ENCODE peak calls at places on chromosomes 1 and 21, in five cellular contexts. S is hepatocyte, M is MM.1S, Y is H9, D is mammary epithelial cell. T is an unnamed sample.

GRCh38 chr1:187641907-187642306 is 813.2 kb downstream of the PLA2G4A start:
- DNase-seq in S (peak; percentile 11), M (no peak), Y (no peak), D (no peak), T (no peak)

GRCh38 chr1:22105611-22106207 is 37.2 kb downstream of the WNT4 start:
- DNase-seq in S (peak; percentile 73), M (peak; percentile 46), Y (no peak), D (peak; percentile 47), T (peak; percentile 75)

GRCh38 chr1:203287109-203287893 is 18.0 kb upstream of the BTG2 start:
- DNase-seq in S (peak; percentile 55), M (peak; percentile 99), Y (no peak), D (no peak), T (no peak)

GRCh38 chr1:173477286-173478098 is at the start of gene PRDX6:
- DNase-seq in S (peak; percentile 71), M (peak; percentile 56), Y (peak; percentile 32), D (no peak), T (peak; percentile 78)

GRCh38 chr1:104780470-104781078 is 1030.9 kb downstream of the AMY1C start:
- DNase-seq in S (peak; percentile 46), M (peak; percentile 14), Y (no peak), D (peak; percentile 1), T (peak; percentile 64)

GRCh38 chr1:64162151-64162550 is 41.3 kb upstream of the UBE2U start:
- DNase-seq in S (no peak), M (no peak), Y (no peak), D (no peak), T (no peak)

GRCh38 chr1:107664882-107665871 is 299.8 kb downstream of the VAV3 start:
- DNase-seq in S (peak; percentile 41), M (no peak), Y (no peak), D (no peak), T (no peak)

GRCh38 chr1:7007902-7008301 is 222.6 kb downstream of the CAMTA1 start:
- DNase-seq in S (no peak), M (no peak), Y (peak; percentile 17), D (no peak), T (no peak)

GRCh38 chr1:90507173-90507572 is 209.9 kb downstream of the BARHL2 start:
- DNase-seq in S (no peak), M (no peak), Y (no peak), D (no peak), T (no peak)

GRCh38 chr1:160800645-160801408 is 4.9 kb downstream of the LY9 start:
- DNase-seq in S (no peak), M (peak; percentile 52), Y (no peak), D (no peak), T (no peak)

GRCh38 chr1:202658766-202659165 is 51.5 kb downstream of the SYT2 start:
- DNase-seq in S (no peak), M (no peak), Y (no peak), D (no peak), T (no peak)

GRCh38 chr1:225396357-225396756 is 31.5 kb downstream of the LBR start:
- DNase-seq in S (no peak), M (no peak), Y (no peak), D (no peak), T (no peak)

GRCh38 chr1:19514391-19514831 is 29.1 kb upstream of the CAPZB start:
- DNase-seq in S (no peak), M (no peak), Y (no peak), D (no peak), T (no peak)

GRCh38 chr1:98975825-98976224 is 28.8 kb downstream of the PLPPR5 start:
- DNase-seq in S (no peak), M (no peak), Y (no peak), D (no peak), T (no peak)

GRCh38 chr1:43270421-43271095 is 775 bp downstream of the TMEM125 start:
- DNase-seq in S (peak; percentile 91), M (no peak), Y (peak; percentile 99), D (peak; percentile 71), T (peak; percentile 88)

GRCh38 chr1:205261946-205262668 is 34.4 kb downstream of the TMCC2 start:
- DNase-seq in S (peak; percentile 44), M (no peak), Y (no peak), D (no peak), T (no peak)

GRCh38 chr21:44485796-44486195 is 30.5 kb downstream of the LRRC3 start:
- DNase-seq in S (no peak), M (no peak), Y (no peak), D (no peak), T (no peak)

GRCh38 chr1:53304527-53304926 is 23.3 kb downstream of the LRP8 start:
- DNase-seq in S (no peak), M (no peak), Y (no peak), D (no peak), T (no peak)

GRCh38 chr1:7852778-7853177 is at the start of gene UTS2:
- DNase-seq in S (no peak), M (no peak), Y (no peak), D (no peak), T (no peak)

GRCh38 chr1:220991959-220992704 is 112.9 kb downstream of the HLX start:
- DNase-seq in S (peak; percentile 12), M (no peak), Y (no peak), D (no peak), T (no peak)

GRCh38 chr1:202192770-202193613 is 607 bp upstream of the LGR6 start:
- DNase-seq in S (peak; percentile 78), M (peak; percentile 43), Y (peak; percentile 87), D (no peak), T (peak; percentile 58)

GRCh38 chr1:83026745-83027144 is 972.2 kb downstream of the TTLL7 start:
- DNase-seq in S (no peak), M (no peak), Y (no peak), D (no peak), T (peak; percentile 70)

GRCh38 chr1:33735624-33736023 is 128.3 kb upstream of the HMGB4 start:
- DNase-seq in S (no peak), M (no peak), Y (no peak), D (no peak), T (peak; percentile 9)

GRCh38 chr1:201594575-201595245 is 55.8 kb downstream of the NAV1 start:
- DNase-seq in S (peak; percentile 58), M (no peak), Y (peak; percentile 76), D (no peak), T (no peak)

GRCh38 chr1:229410692-229411433 is 23.0 kb downstream of the ACTA1 start:
- DNase-seq in S (peak; percentile 87), M (peak; percentile 38), Y (peak; percentile 82), D (peak; percentile 43), T (peak; percentile 72)

GRCh38 chr1:108142773-108143394 is 57.3 kb downstream of the SLC25A24 start:
- DNase-seq in S (no peak), M (no peak), Y (no peak), D (peak; percentile 55), T (peak; percentile 81)

GRCh38 chr1:24392982-24393645 is 20.5 kb downstream of the STPG1 start:
- DNase-seq in S (no peak), M (peak; percentile 67), Y (no peak), D (no peak), T (no peak)

GRCh38 chr1:10074855-10075418 is 42.2 kb downstream of the UBE4B start:
- DNase-seq in S (no peak), M (no peak), Y (no peak), D (peak; percentile 49), T (no peak)

DNA sequence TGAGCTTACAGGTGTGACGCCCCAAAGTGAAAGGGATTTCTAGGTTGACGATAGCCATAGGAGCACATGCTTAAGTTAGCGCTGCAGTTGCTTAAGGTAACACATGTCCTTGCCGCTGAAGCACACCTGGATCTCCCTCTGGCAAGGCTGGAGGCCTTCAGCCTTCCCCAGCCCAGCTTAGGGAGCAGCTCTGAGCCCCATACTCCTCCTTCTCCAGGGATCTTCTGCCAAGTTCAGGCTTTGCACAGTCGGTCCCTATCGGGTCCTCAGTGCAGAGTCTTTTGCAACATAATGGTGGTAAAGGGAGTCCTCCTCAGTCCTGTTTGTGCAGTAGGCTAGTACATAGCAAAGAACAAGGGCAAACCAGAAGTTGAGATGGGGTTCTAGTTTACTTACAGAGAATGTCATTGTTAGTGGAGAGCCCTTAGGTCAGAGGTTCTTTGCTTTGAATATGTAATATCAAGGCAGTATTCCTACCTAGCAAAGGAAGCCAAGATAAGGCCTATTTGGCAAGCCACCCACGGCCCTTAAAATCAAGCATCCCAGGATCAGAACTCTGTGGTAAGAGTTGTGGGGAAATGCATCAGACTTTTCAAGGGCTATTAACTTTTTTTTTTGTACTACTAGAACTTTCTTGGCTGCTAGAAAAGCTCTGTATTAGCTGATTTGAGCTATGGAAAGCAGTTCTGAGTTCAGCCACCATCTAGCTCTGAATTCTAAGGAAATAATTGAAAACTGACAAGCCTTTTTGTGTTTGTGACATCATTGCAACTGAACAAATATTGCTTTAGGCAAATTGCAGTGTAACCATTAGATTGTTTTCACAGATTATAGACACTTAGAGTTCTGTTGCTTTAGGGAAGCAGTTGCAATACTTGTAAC is 1.4 kb downstream of the EVA1C start:
- DNase-seq in S (no peak), M (no peak), Y (no peak), D (peak; percentile 46), T (peak; percentile 46)
- H3K27ac ChIP-seq in S (no peak overlapping the region), M (no peak overlapping the region), Y (no peak overlapping the region), D (peak overlapping the region; percentile 86), T (peak overlapping the region; percentile 65)

GRCh38 chr1:150321826-150322166 is 463 bp downstream of the PRPF3 start:
- DNase-seq in S (no peak), M (no peak), Y (no peak), D (no peak), T (no peak)
- H3K4me2 ChIP-seq in S (peak overlapping the region; percentile 83), M (peak overlapping the region; percentile 75), Y (peak overlapping the region; percentile 48), D (peak overlapping the region; percentile 80), T (peak overlapping the region; percentile 92)

DNA sequence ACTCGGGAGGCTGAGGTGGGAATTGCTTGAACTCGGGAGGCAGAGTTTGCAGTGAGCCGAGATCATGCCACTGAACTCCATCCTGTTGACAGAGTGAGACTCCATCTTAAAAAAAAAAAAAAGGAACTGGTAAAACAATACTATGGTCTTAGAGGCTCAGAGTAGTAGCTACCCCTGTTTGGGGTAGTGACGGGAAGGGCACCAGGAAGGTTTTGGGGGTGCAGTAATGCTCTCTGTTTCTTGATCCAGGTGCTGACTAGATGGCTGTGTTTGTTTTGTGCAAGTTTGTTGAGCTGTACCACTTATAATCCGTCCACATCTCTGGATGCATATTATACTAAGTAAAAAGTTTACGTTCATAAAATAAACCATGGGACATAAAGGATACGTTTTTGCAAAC is 765.8 kb upstream of the TPTE start:
- DNase-seq in S (no peak), M (no peak), Y (no peak), D (no peak), T (no peak)
- H3K27ac ChIP-seq in S (no peak overlapping the region), M (no peak overlapping the region), Y (no peak overlapping the region), D (no peak overlapping the region), T (no peak overlapping the region)

DNA sequence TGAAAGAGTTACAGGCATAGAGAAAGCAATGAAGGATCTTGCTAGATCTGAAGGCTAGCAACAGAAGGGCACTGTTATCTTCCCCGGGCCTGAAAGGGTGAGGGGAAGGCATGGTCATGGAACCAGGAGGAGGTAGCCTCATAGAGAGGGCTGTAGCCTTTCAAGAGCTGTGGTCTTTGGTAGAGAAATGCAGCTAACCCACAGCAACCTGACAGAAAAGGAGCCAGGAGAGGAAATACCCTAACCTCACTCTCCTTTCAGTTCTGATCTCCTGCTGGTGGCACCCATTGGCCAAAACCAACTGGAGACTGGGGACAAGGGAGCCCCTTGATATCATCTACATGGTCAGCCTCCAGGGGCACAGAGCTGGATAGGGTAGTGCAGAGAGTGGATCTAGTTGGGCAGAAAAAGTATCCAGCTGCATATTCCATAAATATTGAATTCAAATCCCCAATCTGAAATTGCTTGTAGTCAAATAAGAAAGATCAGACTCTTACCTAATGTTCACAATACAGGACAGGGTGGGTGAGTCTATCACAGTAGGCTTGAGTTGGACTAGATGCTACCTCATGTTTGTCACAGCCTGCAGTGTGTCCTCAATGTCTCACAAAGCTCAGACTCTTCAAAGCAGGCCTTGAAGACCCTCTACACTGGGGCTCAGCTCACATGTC is 74.0 kb upstream of the JUN start:
- DNase-seq in S (no peak), M (peak; percentile 81), Y (no peak), D (no peak), T (no peak)
- H3K4me2 ChIP-seq in S (no peak overlapping the region), M (peak overlapping the region; percentile 44), Y (no peak overlapping the region), D (no peak overlapping the region), T (no peak overlapping the region)